ENCODE peak calls at places on chromosomes 12 and 14, in five cellular contexts. K is heart left ventricle, L is WTC11, Z is fibroblast of pulmonary artery, C is right atrium auricular region. Q is an unnamed sample.

GRCh38 chr12:119749666-119750065 is 81.7 kb downstream of the PRKAB1 start:
- DNase-seq in C (no peak), Z (peak), K (no peak), L (no peak), Q (no peak)

GRCh38 chr14:23141706-23142467 is 22.8 kb upstream of the CEBPE start:
- DNase-seq in K (peak), C (peak), Z (peak), L (no peak), Q (no peak)

GRCh38 chr14:96265387-96265786 is 9.4 kb downstream of the BDKRB1 start:
- DNase-seq in Z (no peak), C (no peak), L (no peak), K (no peak), Q (no peak)

GRCh38 chr14:20559461-20559904 is 1.4 kb downstream of the RNASE9 start:
- DNase-seq in Z (no peak), K (no peak), L (no peak), C (no peak), Q (no peak)

GRCh38 chr12:28622416-28622815 is 432.2 kb downstream of the CCDC91 start:
- DNase-seq in K (no peak), Z (peak), C (no peak), L (no peak), Q (no peak)

GRCh38 chr14:104001003-104001402 is 58.7 kb upstream of the RD3L start:
- DNase-seq in C (no peak), Z (no peak), L (peak), K (no peak), Q (no peak)

GRCh38 chr12:5817246-5817645 is 127.8 kb downstream of the ANO2 start:
- DNase-seq in K (no peak), Z (no peak), C (no peak), L (no peak), Q (no peak)

GRCh38 chr12:98464155-98464554 is 51.2 kb upstream of the TMPO start:
- DNase-seq in Z (peak), L (no peak), K (no peak), C (no peak), Q (no peak)

GRCh38 chr14:30874120-30874998 is at the start of gene COCH:
- DNase-seq in L (peak), C (no peak), K (peak), Z (no peak), Q (no peak)

DNA sequence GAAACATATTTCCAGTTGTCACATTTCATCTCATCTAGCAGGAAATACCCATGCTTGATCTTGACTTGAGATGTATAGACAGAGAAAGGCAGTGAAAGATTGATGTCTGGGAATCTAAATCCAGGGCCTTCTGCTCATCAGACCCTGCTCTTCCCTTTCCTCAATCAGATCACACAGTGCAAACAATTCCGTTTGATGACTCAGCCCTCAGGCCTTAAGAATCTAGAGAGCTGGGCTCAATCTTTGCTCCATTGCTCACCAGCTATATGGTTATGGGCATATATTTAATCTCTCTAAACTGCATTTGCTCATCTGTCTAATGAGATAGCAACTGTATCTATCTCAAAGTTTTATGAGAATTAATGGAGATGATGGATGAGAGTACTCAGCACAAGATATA is 201.8 kb upstream of the CCDC196 start:
- DNase-seq in Z (peak), K (no peak), L (no peak), C (no peak), Q (no peak)
- TF ChIP-seq CTCF in Z (no peak), K (no peak), L (no peak), C (no peak), Q (no peak)

GRCh38 chr12:88328056-88328455 is 185.9 kb downstream of the TMTC3 start:
- DNase-seq in L (no peak), K (no peak), Z (no peak), C (no peak), Q (no peak)
- TF ChIP-seq CTCF in L (no peak), K (no peak), Z (no peak), C (no peak), Q (no peak)

DNA sequence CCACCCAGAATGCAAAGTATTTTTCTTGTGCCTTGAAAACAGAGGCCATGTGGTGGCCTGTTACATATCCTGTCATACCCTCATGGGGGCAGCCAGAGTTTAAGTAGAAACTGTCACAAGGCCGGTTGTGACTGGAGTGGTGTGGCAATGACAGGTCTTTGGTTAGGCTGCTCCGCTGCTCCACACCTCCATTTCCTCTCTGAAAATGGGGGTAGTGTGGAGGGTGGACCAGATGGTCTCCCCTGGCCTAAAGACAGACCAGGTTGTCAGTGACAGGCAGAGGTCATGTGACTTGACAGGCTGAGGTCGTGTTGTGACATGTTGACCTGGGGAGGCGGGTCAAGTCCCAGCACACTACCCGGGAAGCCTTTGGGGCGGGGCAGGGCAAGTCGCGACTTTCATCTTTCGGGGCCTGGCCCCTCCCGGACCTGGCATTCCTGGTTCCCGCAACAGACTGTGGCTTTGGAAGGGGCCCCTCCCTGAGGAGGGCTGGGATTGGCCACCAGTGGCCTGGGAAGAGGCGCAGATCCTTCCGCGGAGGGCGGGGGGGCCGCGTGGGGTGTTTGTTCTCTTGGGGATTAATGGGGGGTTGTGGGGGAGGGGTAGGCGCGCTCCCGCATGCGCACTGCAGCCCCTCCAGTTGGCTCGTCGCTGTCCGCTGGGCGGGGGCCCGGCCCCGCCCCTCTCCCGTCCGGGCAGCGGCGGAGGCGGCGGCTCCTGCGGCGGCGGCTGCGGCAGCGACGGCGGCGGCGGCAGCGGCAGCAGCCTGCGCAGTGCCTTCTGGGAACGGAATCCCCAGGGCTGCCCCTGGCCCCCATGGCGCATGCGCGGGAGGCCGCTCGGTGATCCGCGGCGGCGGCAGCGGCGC is at the start of gene MBD6:
- DNase-seq in K (peak), Z (peak), C (peak), L (peak), Q (peak)
- TF ChIP-seq CTCF in K (no peak), Z (no peak), C (no peak), L (no peak), Q (no peak)

GRCh38 chr12:126781593-126781992 is 1485.4 kb upstream of the TMEM132C start:
- DNase-seq in L (no peak), K (no peak), Z (no peak), C (no peak), Q (no peak)

GRCh38 chr12:126780343-126780742 is 1486.6 kb upstream of the TMEM132C start:
- DNase-seq in C (no peak), Z (no peak), L (no peak), K (no peak), Q (no peak)

GRCh38 chr12:126789963-126790362 is 1477.0 kb upstream of the TMEM132C start:
- DNase-seq in K (no peak), Z (no peak), C (no peak), L (no peak), Q (peak)

GRCh38 chr12:126782083-126782482 is 1484.9 kb upstream of the TMEM132C start:
- DNase-seq in Z (no peak), C (no peak), L (no peak), K (no peak), Q (no peak)

DNA sequence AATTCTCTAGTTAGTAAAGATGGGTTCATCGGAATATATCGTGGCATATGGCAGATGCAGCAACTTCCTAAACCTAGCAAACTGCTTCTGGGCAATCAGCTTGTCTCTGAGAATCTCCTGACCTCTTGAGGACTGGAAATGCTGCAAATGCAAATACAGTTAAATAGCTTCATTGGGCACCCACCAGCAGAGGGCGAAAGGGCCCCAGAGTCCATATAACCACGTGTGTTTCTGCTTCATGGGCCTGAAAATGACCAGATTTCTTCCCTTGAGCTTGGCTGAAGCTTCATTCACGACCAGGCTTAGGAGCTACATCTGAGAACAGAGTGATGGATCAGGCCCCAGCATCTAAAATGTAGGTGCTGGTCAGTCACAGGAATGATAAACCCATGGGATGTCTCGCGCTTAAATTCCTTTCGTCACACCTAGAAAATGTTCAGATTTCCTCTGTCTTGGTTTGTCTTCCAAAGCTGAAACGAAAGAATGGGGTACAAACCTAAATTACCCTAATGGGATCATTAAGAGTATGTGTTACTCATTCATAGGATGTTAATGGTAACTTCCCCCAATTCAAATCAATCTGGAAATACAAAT is 1482.5 kb upstream of the TMEM132C start:
- DNase-seq in K (peak), Z (peak), L (peak), C (no peak), Q (no peak)
- TF ChIP-seq CTCF in K (peak), Z (peak), L (no peak), C (peak), Q (no peak)

GRCh38 chr14:64338616-64339316 is 44.6 kb upstream of the ESR2 start:
- DNase-seq in L (peak), Z (peak), C (peak), K (peak), Q (peak)

GRCh38 chr14:64340560-64341196 is 46.5 kb upstream of the ESR2 start:
- DNase-seq in C (no peak), L (no peak), K (no peak), Z (no peak), Q (no peak)

GRCh38 chr14:64337901-64338615 is 43.9 kb upstream of the ESR2 start:
- DNase-seq in Z (peak), K (peak), C (peak), L (peak), Q (peak)
- TF ChIP-seq CTCF in Z (no peak), K (no peak), C (peak), L (no peak), Q (peak)

DNA sequence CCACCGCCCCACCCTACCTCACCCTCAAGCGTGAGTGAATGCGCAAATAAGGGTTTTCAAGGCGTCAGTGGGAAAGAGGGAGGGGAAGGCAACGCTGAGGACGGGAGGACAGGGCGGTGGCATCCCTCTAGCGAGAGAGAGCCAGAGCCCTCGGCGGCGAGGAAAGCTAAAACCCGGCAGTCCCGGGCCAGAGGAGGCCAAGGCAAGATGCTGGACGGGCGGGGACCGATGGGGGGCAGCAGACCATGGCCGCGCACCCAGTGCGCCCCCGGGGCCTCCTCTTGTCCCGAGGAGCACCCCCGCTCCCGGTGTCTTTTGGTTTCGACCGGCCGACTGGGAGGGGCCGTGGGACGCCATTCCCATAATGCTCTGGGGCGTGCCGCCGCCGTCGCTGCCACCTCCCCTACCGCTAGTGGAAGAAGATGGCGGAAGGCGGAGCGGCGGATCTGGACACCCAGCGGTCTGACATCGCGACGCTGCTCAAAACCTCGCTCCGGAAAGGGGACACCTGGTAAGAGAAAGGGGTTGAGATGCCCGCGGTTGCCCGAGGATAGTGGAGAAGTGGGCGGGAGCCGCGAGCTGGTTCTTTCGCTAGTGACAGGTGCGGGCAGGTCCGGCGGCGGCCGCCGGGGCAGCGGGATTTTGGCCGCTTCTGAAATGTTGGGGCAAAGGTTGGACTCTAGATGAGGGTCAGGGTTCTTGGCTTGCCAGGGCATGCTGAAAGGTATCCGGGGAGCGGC is at the start of gene USP15:
- DNase-seq in K (peak), Z (peak), C (peak), L (peak), Q (peak)
- TF ChIP-seq CTCF in K (peak), Z (peak), C (peak), L (peak), Q (peak)

Q was measured in osteocyte.